ENCODE peak calls at places on chromosomes 16 and 17, in nine cellular contexts. X, V, G, S, F, U, M, T and Q are unnamed samples.

GRCh38 chr16:67430504-67431076 is 331 bp upstream of the HSD11B2 start:
- DNase-seq in U (peak), T (no peak), G (no peak), S (no peak), X (no peak), M (peak), F (no peak), V (no peak), Q (peak)

GRCh38 chr16:24478401-24478800 is 61.0 kb upstream of the RBBP6 start:
- DNase-seq in S (no peak), F (no peak), M (no peak), U (no peak), X (no peak), G (no peak), T (no peak), V (no peak), Q (no peak)

GRCh38 chr17:64591944-64592343 is 70.2 kb downstream of the SMURF2 start:
- DNase-seq in X (no peak), V (no peak), G (no peak), U (no peak), M (no peak), F (no peak), T (no peak), S (no peak), Q (no peak)

GRCh38 chr17:22374741-22375140 is 682.4 kb downstream of the KCNJ18 start:
- DNase-seq in T (no peak), V (no peak), U (no peak), M (no peak), G (no peak), S (no peak), X (no peak), F (no peak), Q (no peak)

GRCh38 chr16:48609453-48610023 is 442 bp downstream of the N4BP1 start:
- DNase-seq in V (no peak), F (no peak), M (peak), U (peak), T (peak), X (peak), S (peak), G (no peak), Q (peak)

GRCh38 chr17:27455569-27455913 is 707 bp upstream of the KSR1 start:
- DNase-seq in T (no peak), F (no peak), X (no peak), G (no peak), V (no peak), M (no peak), U (no peak), S (no peak), Q (no peak)

GRCh38 chr17:39209317-39210092 is 9.4 kb downstream of the RPL19 start:
- DNase-seq in M (peak), S (peak), T (peak), V (no peak), F (peak), G (peak), U (peak), X (peak), Q (peak)

GRCh38 chr16:82629441-82630027 is 2.8 kb downstream of the CDH13 start:
- DNase-seq in T (peak), M (no peak), G (no peak), U (no peak), X (peak), F (no peak), S (no peak), V (peak), Q (peak)

GRCh38 chr16:65106792-65107191 is 15.1 kb downstream of the CDH11 start:
- DNase-seq in X (no peak), F (no peak), G (no peak), U (no peak), V (no peak), S (no peak), M (no peak), T (peak), Q (peak)

GRCh38 chr17:29568331-29569244 is at the start of gene TP53I13:
- DNase-seq in U (peak), S (peak), T (peak), M (peak), G (peak), X (peak), F (peak), V (no peak), Q (peak)

GRCh38 chr17:3683054-3683511 is 12.9 kb downstream of the P2RX5 start:
- DNase-seq in S (peak), V (no peak), G (no peak), T (peak), X (peak), F (peak), M (no peak), U (no peak), Q (no peak)

GRCh38 chr16:85436636-85437160 is 176.4 kb upstream of the GSE1 start:
- DNase-seq in U (peak), V (no peak), T (no peak), F (no peak), X (peak), M (no peak), S (no peak), G (no peak), Q (no peak)

GRCh38 chr17:49920370-49920769 is 48.6 kb upstream of the DLX4 start:
- DNase-seq in S (no peak), T (no peak), V (no peak), X (no peak), U (no peak), M (no peak), F (no peak), G (no peak), Q (no peak)

GRCh38 chr16:67943619-67944503 is at the start of gene LCAT:
- DNase-seq in V (no peak), S (no peak), G (no peak), T (no peak), M (peak), U (peak), X (no peak), F (no peak), Q (no peak)

GRCh38 chr16:86505899-86506864 is 4.1 kb upstream of the FOXF1 start:
- DNase-seq in X (no peak), F (no peak), T (no peak), U (no peak), S (no peak), M (no peak), G (no peak), V (no peak), Q (peak)

GRCh38 chr16:80318107-80318506 is 222.7 kb upstream of the DYNLRB2 start:
- DNase-seq in F (no peak), V (no peak), U (no peak), G (no peak), M (no peak), T (no peak), X (no peak), S (no peak), Q (no peak)

GRCh38 chr17:4492762-4493561 is 5.7 kb upstream of the SPNS2 start:
- DNase-seq in F (no peak), M (no peak), V (no peak), U (peak), S (no peak), X (peak), G (no peak), T (peak), Q (peak)

GRCh38 chr16:19898924-19899604 is 14.4 kb upstream of the GPRC5B start:
- DNase-seq in T (peak), U (no peak), M (no peak), X (peak), V (no peak), S (no peak), F (no peak), G (no peak), Q (peak)

GRCh38 chr17:55266958-55267688 is 2.4 kb downstream of the HLF start:
- DNase-seq in U (no peak), S (no peak), G (no peak), T (no peak), X (no peak), F (no peak), M (no peak), V (no peak), Q (no peak)

GRCh38 chr16:27246439-27246838 is 22.1 kb downstream of the NSMCE1 start:
- DNase-seq in V (no peak), U (no peak), F (no peak), T (no peak), G (no peak), S (no peak), M (peak), X (no peak), Q (no peak)

GRCh38 chr16:67372664-67373063 is 20.6 kb downstream of the TPPP3 start:
- DNase-seq in V (no peak), F (no peak), G (no peak), M (no peak), T (peak), U (no peak), X (no peak), S (no peak), Q (no peak)

GRCh38 chr16:168424-168823 is 2.6 kb downstream of the HBM start:
- DNase-seq in S (no peak), F (no peak), U (no peak), V (no peak), T (no peak), M (peak), X (no peak), G (no peak), Q (no peak)

GRCh38 chr16:11835891-11836652 is 15.3 kb downstream of the RSL1D1 start:
- DNase-seq in X (peak), T (peak), G (no peak), S (no peak), F (no peak), M (no peak), V (no peak), U (no peak), Q (peak)

GRCh38 chr16:11359370-11359769 is 14.1 kb downstream of the RMI2 start:
- DNase-seq in F (no peak), U (no peak), T (peak), S (no peak), V (peak), G (no peak), X (peak), M (peak), Q (peak)

GRCh38 chr17:29197516-29198272 is 17.5 kb upstream of the MYO18A start:
- DNase-seq in M (no peak), F (no peak), U (no peak), X (no peak), T (no peak), G (no peak), S (no peak), V (no peak), Q (no peak)